ENCODE peak calls at places on chromosomes 4 and X, in nine cellular contexts. K is astrocyte, J is A549, E is left ventricle myocardium inferior, N is hepatocyte, G is neural progenitor cell, F is lower lobe of right lung, U is colonic mucosa, L is endothelial cell of umbilical vein. C is an unnamed sample. For H3K9me3, the result is how much of the 10 kb centered on the place peaks cover.

GRCh38 chr4:175560628-175561027 is 251.4 kb downstream of the GPM6A start:
- DNase-seq in N (peak), J (peak), G (no peak), U (no peak), K (peak), F (no peak), E (no peak), L (no peak), C (no peak)

GRCh38 chrX:115058276-115058675 is 40.9 kb upstream of the IL13RA2 start:
- DNase-seq in K (peak), E (no peak), F (no peak), U (no peak), J (no peak), L (peak), N (peak), G (no peak), C (no peak)

GRCh38 chrX:9342581-9343051 is 122.2 kb upstream of the TBL1X start:
- DNase-seq in E (peak), U (peak), K (peak), F (peak), G (peak), J (peak), N (peak), L (peak), C (peak)

GRCh38 chr4:129240816-129241215 is 144.9 kb downstream of the C4orf33 start:
- DNase-seq in F (no peak), N (peak), E (no peak), K (peak), U (no peak), G (peak), L (no peak), J (no peak), C (no peak)

GRCh38 chr4:1277667-1278335 is 11.9 kb upstream of the MAEA start:
- DNase-seq in F (no peak), U (no peak), E (no peak), K (no peak), J (no peak), N (no peak), G (no peak), L (no peak), C (no peak)

GRCh38 chrX:66200050-66200664 is 36.1 kb downstream of the HEPH start:
- DNase-seq in N (no peak), L (no peak), E (no peak), U (no peak), K (no peak), J (no peak), G (no peak), F (no peak), C (no peak)

GRCh38 chr4:982814-983213 is 4.0 kb upstream of the IDUA start:
- DNase-seq in K (no peak), G (no peak), U (no peak), N (no peak), J (no peak), F (no peak), L (no peak), E (no peak), C (no peak)

GRCh38 chr4:85474818-85475630 is at the start of gene ARHGAP24:
- DNase-seq in U (peak), N (peak), K (peak), L (peak), F (peak), G (peak), J (peak), E (peak), C (peak)

GRCh38 chrX:91434351-91435168 is at the start of gene PABPC5:
- DNase-seq in E (peak), N (peak), L (peak), K (peak), F (peak), J (no peak), G (peak), U (peak), C (peak)

GRCh38 chrX:132094169-132094568 is 33.7 kb downstream of the FRMD7 start:
- DNase-seq in E (no peak), K (peak), L (no peak), U (no peak), G (no peak), N (no peak), F (no peak), J (no peak), C (no peak)

GRCh38 chrX:71217298-71217697 is 5.7 kb upstream of the GJB1 start:
- DNase-seq in K (no peak), G (no peak), E (no peak), L (no peak), J (no peak), N (no peak), F (no peak), U (no peak), C (no peak)

GRCh38 chr4:69828828-69829227 is 31.1 kb downstream of the SULT1E1 start:
- DNase-seq in N (no peak), F (no peak), L (no peak), K (peak), U (no peak), E (no peak), J (no peak), G (no peak), C (no peak)

GRCh38 chr4:105666693-105667092 is 41.8 kb downstream of the INTS12 start:
- DNase-seq in F (no peak), K (peak), J (no peak), L (peak), N (peak), U (no peak), G (peak), E (no peak), C (no peak)

DNA sequence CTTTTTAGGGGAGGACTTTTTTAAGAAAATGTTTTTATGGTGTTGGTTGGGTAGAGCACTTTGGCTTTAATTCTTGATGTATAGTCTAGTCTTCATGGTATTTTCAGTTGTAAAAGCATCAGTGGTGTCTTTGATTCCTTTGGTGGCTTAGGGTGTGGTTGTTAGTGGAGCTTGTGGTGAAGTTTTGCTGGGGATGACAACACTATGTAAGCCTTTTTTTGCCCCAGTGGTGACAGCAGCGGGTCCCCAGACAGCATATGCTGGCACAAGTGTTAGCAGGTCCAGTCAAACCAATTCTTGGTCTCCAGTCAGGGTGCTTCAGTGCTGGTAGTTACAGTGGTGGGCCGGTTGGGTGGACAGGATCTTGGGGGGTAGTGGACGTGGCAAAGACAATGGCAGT is 52.0 kb downstream of the CHIC1 start:
- DNase-seq in N (no peak), G (no peak), J (no peak), F (no peak), L (no peak), K (no peak), U (no peak), E (no peak), C (no peak)
- H3K9me3 ChIP-seq in N (under half), G (under half), J (under half), F (under half), L (under half), K (under half), U (under half), E (under half), C (under half)

GRCh38 chr4:76589402-76589801 is 154.4 kb downstream of the SHROOM3 start:
- DNase-seq in U (peak), F (no peak), J (no peak), K (peak), E (no peak), N (peak), L (no peak), G (peak), C (no peak)
- H3K4me3 ChIP-seq in U (no peak), F (no peak), J (no peak), K (no peak), E (no peak), N (no peak), L (no peak), G (no peak), C (peak)

GRCh38 chrX:129323115-129323514 is 200.2 kb downstream of the SMARCA1 start:
- DNase-seq in N (no peak), K (peak), J (no peak), F (no peak), L (no peak), E (no peak), G (no peak), U (no peak), C (no peak)

GRCh38 chrX:129316461-129316860 is 206.8 kb downstream of the SMARCA1 start:
- DNase-seq in J (no peak), E (no peak), N (no peak), G (no peak), U (no peak), L (no peak), F (no peak), K (no peak), C (no peak)

DNA sequence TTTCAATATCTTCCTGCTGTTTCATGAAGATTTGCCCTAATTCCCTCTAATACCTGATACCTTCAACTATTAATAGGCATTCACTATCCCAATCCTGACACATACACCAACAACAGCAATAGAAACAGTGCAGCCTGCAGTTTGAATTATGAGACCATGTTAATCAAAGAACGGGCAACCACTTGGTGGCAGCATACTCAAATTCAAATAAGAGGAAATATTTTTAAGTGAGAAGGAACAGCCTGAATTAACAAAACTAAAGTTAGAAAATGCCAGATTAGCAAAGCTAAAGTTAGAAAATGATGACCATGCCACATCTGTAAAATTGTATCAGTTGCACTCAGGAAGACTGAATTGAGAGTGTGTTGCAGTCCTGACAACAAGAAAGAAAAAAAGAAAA is 204.9 kb downstream of the SMARCA1 start:
- DNase-seq in L (peak), J (peak), U (peak), E (no peak), G (no peak), N (peak), K (no peak), F (no peak), C (no peak)
- TF ChIP-seq CTCF in L (no peak), J (peak), U (no peak), E (peak), G (peak), N (peak), K (peak), F (no peak), C (no peak)

GRCh38 chr4:4216668-4217067 is 10.1 kb downstream of the OTOP1 start:
- DNase-seq in L (no peak), G (no peak), E (no peak), J (no peak), N (no peak), F (no peak), U (no peak), K (peak), C (no peak)
- H3K9me3 ChIP-seq in L (under half), G (under half), E (under half), J (under half), N (under half), F (under half), U (under half), K (under half), C (under half)

GRCh38 chrX:149314031-149314430 is 191.1 kb downstream of the IDS start:
- DNase-seq in F (no peak), K (peak), L (no peak), E (no peak), J (no peak), U (no peak), G (no peak), N (no peak), C (no peak)

GRCh38 chrX:149312097-149312496 is 193.0 kb downstream of the IDS start:
- DNase-seq in G (no peak), L (no peak), K (no peak), E (no peak), F (no peak), J (no peak), N (no peak), U (no peak), C (no peak)

DNA sequence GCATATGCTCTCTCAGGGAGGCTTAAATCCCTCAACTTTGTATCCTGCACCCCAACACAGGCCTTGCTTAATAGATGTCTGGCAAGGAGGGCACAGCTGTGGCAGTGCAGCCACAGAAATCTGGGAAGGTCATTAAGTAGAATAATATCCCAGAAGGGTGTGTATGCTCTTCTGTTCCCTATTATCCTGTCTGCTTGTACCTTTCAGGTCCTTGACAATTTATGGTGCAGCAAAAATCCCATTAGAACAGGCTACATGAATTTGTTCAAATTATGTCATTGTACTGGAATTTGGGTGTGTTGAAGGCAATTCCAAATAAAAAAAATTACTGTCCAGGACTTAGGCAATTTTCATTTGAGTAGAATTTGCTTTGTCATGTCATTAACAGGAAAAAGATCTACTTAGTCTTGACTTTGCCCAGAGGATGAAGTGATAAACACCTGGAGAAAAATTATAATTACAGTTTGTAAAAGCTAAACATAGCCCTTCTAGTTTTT is 192.1 kb downstream of the IDS start:
- DNase-seq in J (no peak), N (no peak), U (no peak), G (no peak), L (no peak), K (peak), E (no peak), F (no peak), C (no peak)
- H3K4me3 ChIP-seq in J (no peak), N (no peak), U (no peak), G (no peak), L (no peak), K (no peak), E (no peak), F (no peak), C (no peak)

DNA sequence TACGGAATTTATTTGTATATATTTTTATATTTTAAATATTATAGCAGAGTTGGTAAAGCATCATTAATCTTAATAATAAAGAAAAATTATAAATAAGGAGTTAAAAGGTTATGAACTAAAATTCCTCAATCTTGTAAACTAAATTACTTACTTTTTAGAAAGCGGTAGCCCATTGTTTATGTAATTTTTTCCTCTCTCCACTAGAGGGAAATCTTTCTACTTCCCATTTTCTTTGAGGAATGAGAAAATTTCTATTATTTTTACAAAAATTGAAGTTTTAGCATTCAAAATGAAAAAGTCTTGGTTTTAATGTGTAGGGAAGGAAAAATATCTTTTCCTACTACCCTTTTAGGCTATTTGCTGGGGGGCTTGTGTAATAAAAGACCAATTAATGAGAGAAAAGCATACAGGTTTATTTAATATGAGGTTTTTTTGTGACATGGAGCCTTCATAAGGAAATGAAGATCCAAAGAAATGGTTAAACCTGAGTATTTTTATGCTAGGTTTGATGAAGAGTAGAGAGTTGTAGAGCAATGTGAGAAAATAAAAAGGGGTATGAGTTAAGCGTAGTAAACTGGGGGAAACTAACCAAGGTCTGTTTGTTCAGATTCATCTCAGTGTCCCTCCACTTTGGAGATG is 68.7 kb upstream of the ADAD1 start:
- DNase-seq in N (no peak), J (peak), F (no peak), K (no peak), U (no peak), L (no peak), E (no peak), G (no peak), C (no peak)
- TF ChIP-seq CTCF in N (peak), J (peak), F (peak), K (peak), U (peak), L (no peak), E (peak), G (peak), C (peak)

GRCh38 chrX:41900321-41900720 is 23.0 kb downstream of the CASK start:
- DNase-seq in F (no peak), E (no peak), K (no peak), G (no peak), L (no peak), J (no peak), U (no peak), N (no peak), C (no peak)

GRCh38 chrX:41890026-41890423 is 33.3 kb downstream of the CASK start:
- DNase-seq in J (no peak), G (no peak), L (no peak), E (no peak), N (no peak), F (no peak), K (no peak), U (no peak), C (no peak)

GRCh38 chrX:41895826-41896225 is 27.5 kb downstream of the CASK start:
- DNase-seq in U (no peak), J (no peak), K (no peak), F (no peak), L (no peak), G (peak), E (no peak), N (no peak), C (no peak)
- H3K9me3 ChIP-seq in U (under half), J (under half), K (under half), F (under half), L (under half), G (under half), E (under half), N (under half), C (under half)

DNA sequence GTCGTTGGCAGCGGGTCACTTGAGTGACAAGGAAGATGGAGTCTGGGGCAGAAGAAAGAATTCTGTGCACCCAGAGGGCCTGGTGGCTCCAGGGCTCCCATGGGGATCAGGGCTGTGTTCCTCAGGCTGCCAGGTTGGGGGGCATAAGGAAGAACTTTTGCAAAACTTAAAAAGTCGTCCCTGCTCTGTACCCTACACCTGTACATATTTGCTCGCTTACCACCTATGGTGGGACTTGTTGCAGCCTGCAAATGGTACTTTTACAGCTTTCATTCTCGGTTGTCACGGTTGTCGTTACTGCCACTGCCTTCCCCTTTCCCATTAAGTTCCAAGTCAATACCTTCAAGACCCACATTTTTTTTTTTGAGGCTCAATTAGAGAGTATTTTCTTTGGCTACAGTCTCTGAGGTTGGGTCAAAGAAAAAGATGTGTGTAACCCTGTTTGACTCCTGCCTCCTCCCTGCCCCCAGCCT is 9.1 kb downstream of the ARX start:
- DNase-seq in G (peak), J (no peak), E (no peak), L (no peak), K (no peak), N (no peak), F (no peak), U (no peak), C (no peak)
- H3K4me3 ChIP-seq in G (peak), J (peak), E (no peak), L (no peak), K (no peak), N (no peak), F (no peak), U (no peak), C (no peak)